ENCODE peak calls at places on chromosomes 4 and X, in seven cellular contexts. F is hepatocyte, B is fibroblast of villous mesenchyme, H is cardiac fibroblast, A is left lung, W is adrenal gland, M is breast epithelium. S is an unnamed sample.

GRCh38 chr4:125801924-125802323 is 487.2 kb downstream of the FAT4 start:
- DNase-seq in F (no peak), B (no peak), H (no peak), A (no peak), W (no peak), M (no peak), S (no peak)

GRCh38 chrX:42992199-42992943 is 214.4 kb upstream of the PPP1R2C start:
- DNase-seq in F (no peak), B (no peak), H (no peak), A (no peak), W (no peak), M (no peak), S (peak; percentile 17)

GRCh38 chr4:169254546-169254983 is 16.2 kb downstream of the SH3RF1 start:
- DNase-seq in F (no peak), B (peak; percentile 91), H (peak; percentile 92), A (no peak), W (peak; percentile 48), M (no peak), S (peak; percentile 90)

GRCh38 chr4:157204634-157205244 is 15.8 kb upstream of the GRIA2 start:
- DNase-seq in F (peak; percentile 31), B (peak; percentile 25), H (peak; percentile 20), A (peak; percentile 81), W (no peak), M (no peak), S (peak; percentile 21)

GRCh38 chrX:21683910-21684309 is 25.8 kb upstream of the KLHL34 start:
- DNase-seq in F (no peak), B (peak; percentile 37), H (peak; percentile 36), A (no peak), W (no peak), M (no peak), S (peak; percentile 4)

GRCh38 chrX:133364201-133364600 is 51.1 kb downstream of the GPC4 start:
- DNase-seq in F (no peak), B (no peak), H (peak; percentile 1), A (no peak), W (no peak), M (no peak), S (peak; percentile 22)

GRCh38 chrX:41553688-41554087 is 106.5 kb downstream of the NYX start:
- DNase-seq in F (no peak), B (no peak), H (peak; percentile 43), A (no peak), W (no peak), M (no peak), S (no peak)

GRCh38 chr4:23369331-23369730 is 520.5 kb downstream of the PPARGC1A start:
- DNase-seq in F (no peak), B (no peak), H (no peak), A (no peak), W (no peak), M (no peak), S (no peak)

GRCh38 chrX:22922961-22923360 is 76.8 kb upstream of the DDX53 start:
- DNase-seq in F (no peak), B (peak; percentile 63), H (peak; percentile 76), A (no peak), W (peak; percentile 16), M (no peak), S (peak; percentile 91)

GRCh38 chrX:73850124-73851013 is 287.4 kb downstream of the CHIC1 start:
- DNase-seq in F (peak; percentile 13), B (peak; percentile 24), H (peak; percentile 51), A (no peak), W (peak; percentile 38), M (peak; percentile 33), S (peak; percentile 42)

GRCh38 chrX:130105226-130105625 is 5.1 kb downstream of the ELF4 start:
- DNase-seq in F (no peak), B (peak; percentile 45), H (no peak), A (no peak), W (no peak), M (no peak), S (no peak)

GRCh38 chr4:104966349-104967033 is 180.2 kb upstream of the TET2 start:
- DNase-seq in F (peak; percentile 52), B (peak; percentile 37), H (peak; percentile 5), A (no peak), W (no peak), M (no peak), S (peak; percentile 33)

GRCh38 chr4:3318561-3319021 is 25.8 kb downstream of the RGS12 start:
- DNase-seq in F (no peak), B (no peak), H (no peak), A (no peak), W (peak; percentile 11), M (no peak), S (no peak)

GRCh38 chrX:143635915-143636314 is at the start of gene SLITRK4:
- DNase-seq in F (peak; percentile 40), B (no peak), H (no peak), A (no peak), W (peak; percentile 18), M (no peak), S (peak; percentile 63)

GRCh38 chr4:183831026-183831446 is 74.1 kb upstream of the STOX2 start:
- DNase-seq in F (no peak), B (no peak), H (no peak), A (no peak), W (no peak), M (no peak), S (peak; percentile 7)

GRCh38 chr4:185394568-185395254 is 1.0 kb downstream of the LRP2BP start:
- DNase-seq in F (no peak), B (no peak), H (no peak), A (no peak), W (no peak), M (no peak), S (no peak)

GRCh38 chr4:142091085-142091513 is 454.7 kb downstream of the IL15 start:
- DNase-seq in F (no peak), B (peak; percentile 94), H (peak; percentile 100), A (no peak), W (peak; percentile 39), M (peak; percentile 23), S (peak; percentile 100)

GRCh38 chr4:52837716-52838558 is 24.2 kb upstream of the RASL11B start:
- DNase-seq in F (peak; percentile 54), B (peak; percentile 61), H (peak; percentile 63), A (no peak), W (no peak), M (peak; percentile 76), S (peak; percentile 35)

GRCh38 chr4:85747871-85748491 is 273.0 kb downstream of the ARHGAP24 start:
- DNase-seq in F (peak; percentile 85), B (peak; percentile 90), H (peak; percentile 92), A (no peak), W (peak; percentile 34), M (no peak), S (peak; percentile 93)

GRCh38 chrX:120264315-120264714 is 13.7 kb downstream of the ZBTB33 start:
- DNase-seq in F (no peak), B (no peak), H (no peak), A (no peak), W (no peak), M (no peak), S (no peak)

GRCh38 chr4:149983931-149984330 is 94.3 kb upstream of the DCLK2 start:
- DNase-seq in F (no peak), B (no peak), H (no peak), A (no peak), W (no peak), M (no peak), S (no peak)

GRCh38 chr4:187995322-187996207 is at the start of gene ZFP42:
- DNase-seq in F (peak; percentile 53), B (no peak), H (peak; percentile 14), A (peak; percentile 72), W (no peak), M (no peak), S (no peak)

GRCh38 chr4:160514126-160514525 is 1411.2 kb downstream of the RAPGEF2 start:
- DNase-seq in F (no peak), B (no peak), H (no peak), A (no peak), W (no peak), M (no peak), S (no peak)

GRCh38 chrX:153651540-153652079 is 4.6 kb downstream of the DUSP9 start:
- DNase-seq in F (no peak), B (no peak), H (no peak), A (no peak), W (peak; percentile 9), M (no peak), S (no peak)

GRCh38 chr4:177638871-177639270 is 196.6 kb upstream of the AGA start:
- DNase-seq in F (no peak), B (no peak), H (no peak), A (no peak), W (no peak), M (no peak), S (no peak)

GRCh38 chr4:26039950-26040349 is 125.9 kb downstream of the SMIM20 start:
- DNase-seq in F (no peak), B (peak; percentile 23), H (peak; percentile 40), A (no peak), W (no peak), M (no peak), S (no peak)

GRCh38 chr4:1039493-1040343 is 28.3 kb downstream of the FGFRL1 start:
- DNase-seq in F (peak; percentile 77), B (peak; percentile 46), H (peak; percentile 36), A (peak; percentile 81), W (peak; percentile 71), M (no peak), S (peak; percentile 39)

GRCh38 chrX:103488332-103488731 is 31.0 kb downstream of the RAB40A start:
- DNase-seq in F (no peak), B (peak; percentile 6), H (peak; percentile 41), A (no peak), W (no peak), M (no peak), S (peak; percentile 39)
- H3K4me3 ChIP-seq in F (no peak overlapping the region), B (no peak overlapping the region), H (no peak overlapping the region), A (no peak overlapping the region), W (no peak overlapping the region), M (no peak overlapping the region), S (no peak overlapping the region)

GRCh38 chrX:39766882-39767281 is 330.9 kb downstream of the BCOR start:
- DNase-seq in F (no peak), B (no peak), H (no peak), A (no peak), W (peak; percentile 62), M (no peak), S (no peak)
- TF ChIP-seq CTCF in F (no peak), B (no peak), H (no peak), A (no peak), W (no peak), M (no peak), S (no peak)

DNA sequence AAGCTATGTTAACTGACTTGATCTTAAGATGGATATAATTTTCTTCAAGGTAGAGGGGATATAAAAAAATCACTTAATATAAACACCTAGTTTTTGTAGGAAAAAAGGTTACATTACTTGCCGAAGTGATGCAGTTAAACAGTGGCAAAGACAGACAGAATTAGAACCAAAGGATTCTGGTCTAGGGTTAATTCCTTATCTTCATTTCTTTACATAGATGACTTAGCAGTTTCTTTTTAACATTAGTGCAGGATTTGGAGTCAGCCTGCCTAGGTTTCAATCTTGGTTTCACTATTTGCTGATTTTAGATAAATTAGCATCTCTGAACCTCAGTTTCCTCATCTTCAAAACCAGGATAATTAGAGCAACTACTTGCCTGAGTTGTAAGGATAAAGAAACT is 14.3 kb downstream of the ZAR1 start:
- DNase-seq in F (no peak), B (no peak), H (no peak), A (no peak), W (no peak), M (no peak), S (no peak)
- H3K4me3 ChIP-seq in F (no peak overlapping the region), B (no peak overlapping the region), H (no peak overlapping the region), A (no peak overlapping the region), W (no peak overlapping the region), M (no peak overlapping the region), S (no peak overlapping the region)

DNA sequence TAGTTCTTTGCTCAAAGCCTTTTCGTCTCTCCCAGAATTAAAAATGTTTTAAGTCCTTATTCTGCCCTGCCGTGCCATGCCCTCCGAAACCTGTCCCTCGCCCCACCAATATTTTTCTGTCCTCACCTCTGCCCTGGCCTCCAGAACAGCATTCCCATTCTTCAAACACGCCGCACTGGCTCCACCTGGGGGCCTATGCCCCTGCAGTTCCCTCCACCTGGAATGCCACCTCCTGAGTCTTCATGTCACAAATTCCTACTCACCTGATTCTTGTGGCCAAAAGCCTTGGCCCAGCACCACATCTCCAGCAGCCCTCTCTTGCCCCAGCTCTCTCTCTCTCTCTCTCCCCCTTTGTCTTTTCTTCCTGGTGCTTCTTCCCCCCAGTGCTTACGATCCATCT is 91.6 kb downstream of the APBB2 start:
- DNase-seq in F (no peak), B (no peak), H (no peak), A (peak; percentile 30), W (no peak), M (no peak), S (no peak)
- TF ChIP-seq CTCF in F (no peak), B (no peak), H (no peak), A (no peak), W (no peak), M (no peak), S (no peak)